ENCODE peak calls at places on chromosomes 1 and 21, in four cellular contexts. X is fibroblast of lung, T is lung, P is endothelial cell of umbilical vein. A is an unnamed sample.

GRCh38 chr1:37362569-37362968 is 111.8 kb upstream of the ZC3H12A start:
- DNase-seq in P (no peak), X (no peak), T (no peak), A (no peak)

GRCh38 chr21:34355570-34355969 is 8.2 kb upstream of the KCNE2 start:
- DNase-seq in P (no peak), T (no peak), X (no peak), A (no peak)

GRCh38 chr1:55329091-55329490 is 113.9 kb upstream of the USP24 start:
- DNase-seq in X (no peak), P (no peak), T (no peak), A (no peak)

GRCh38 chr21:42013338-42013737 is 3.2 kb upstream of the ZBTB21 start:
- DNase-seq in P (no peak), T (no peak), X (no peak), A (peak; percentile 38)

GRCh38 chr1:12166834-12167492 is at the start of gene TNFRSF1B:
- DNase-seq in P (peak; percentile 71), T (peak; percentile 64), X (no peak), A (peak; percentile 56)

GRCh38 chr21:23281917-23282316 is 2283.7 kb downstream of the NCAM2 start:
- DNase-seq in P (no peak), T (no peak), X (no peak), A (no peak)

GRCh38 chr1:23177438-23178380 is 9.1 kb upstream of the LUZP1 start:
- DNase-seq in P (peak; percentile 97), X (peak; percentile 70), T (peak; percentile 72), A (peak; percentile 76)

GRCh38 chr1:65541161-65541560 is 120.7 kb downstream of the LEPR start:
- DNase-seq in X (no peak), P (no peak), T (no peak), A (no peak)

GRCh38 chr1:184792450-184792969 is 37.9 kb upstream of the EDEM3 start:
- DNase-seq in X (peak; percentile 98), P (peak; percentile 90), T (peak; percentile 52), A (peak; percentile 89)

GRCh38 chr1:110606784-110607662 is 865 bp upstream of the KCNA2 start:
- DNase-seq in P (peak; percentile 10), T (no peak), X (no peak), A (peak; percentile 9)

GRCh38 chr1:209248649-209249279 is 334.8 kb upstream of the CAMK1G start:
- DNase-seq in P (peak; percentile 74), T (peak; percentile 54), X (peak; percentile 69), A (peak; percentile 79)

GRCh38 chr1:119316870-119317416 is 51.6 kb upstream of the HAO2 start:
- DNase-seq in X (no peak), T (no peak), P (no peak), A (no peak)
- TF ChIP-seq CTCF in X (no peak), T (no peak), P (no peak), A (peak; percentile 52)

GRCh38 chr1:228212415-228212965 is 4.6 kb downstream of the OBSCN start:
- DNase-seq in X (no peak), P (no peak), T (no peak), A (no peak)

GRCh38 chr1:228212966-228213844 is 5.4 kb downstream of the OBSCN start:
- DNase-seq in X (peak; percentile 71), T (peak; percentile 90), P (peak; percentile 63), A (peak; percentile 65)

GRCh38 chr1:228215663-228216116 is 7.8 kb downstream of the OBSCN start:
- DNase-seq in P (no peak), X (no peak), T (no peak), A (no peak)

GRCh38 chr1:228214921-228215662 is 7.2 kb downstream of the OBSCN start:
- DNase-seq in X (no peak), P (no peak), T (no peak), A (no peak)

GRCh38 chr1:228213917-228214808 is 6.3 kb downstream of the OBSCN start:
- DNase-seq in X (no peak), T (no peak), P (no peak), A (no peak)
- H3K4me3 ChIP-seq in X (peak overlapping the region; percentile 34), T (peak overlapping the region; percentile 26), P (no peak overlapping the region), A (peak overlapping the region; percentile 28)

DNA sequence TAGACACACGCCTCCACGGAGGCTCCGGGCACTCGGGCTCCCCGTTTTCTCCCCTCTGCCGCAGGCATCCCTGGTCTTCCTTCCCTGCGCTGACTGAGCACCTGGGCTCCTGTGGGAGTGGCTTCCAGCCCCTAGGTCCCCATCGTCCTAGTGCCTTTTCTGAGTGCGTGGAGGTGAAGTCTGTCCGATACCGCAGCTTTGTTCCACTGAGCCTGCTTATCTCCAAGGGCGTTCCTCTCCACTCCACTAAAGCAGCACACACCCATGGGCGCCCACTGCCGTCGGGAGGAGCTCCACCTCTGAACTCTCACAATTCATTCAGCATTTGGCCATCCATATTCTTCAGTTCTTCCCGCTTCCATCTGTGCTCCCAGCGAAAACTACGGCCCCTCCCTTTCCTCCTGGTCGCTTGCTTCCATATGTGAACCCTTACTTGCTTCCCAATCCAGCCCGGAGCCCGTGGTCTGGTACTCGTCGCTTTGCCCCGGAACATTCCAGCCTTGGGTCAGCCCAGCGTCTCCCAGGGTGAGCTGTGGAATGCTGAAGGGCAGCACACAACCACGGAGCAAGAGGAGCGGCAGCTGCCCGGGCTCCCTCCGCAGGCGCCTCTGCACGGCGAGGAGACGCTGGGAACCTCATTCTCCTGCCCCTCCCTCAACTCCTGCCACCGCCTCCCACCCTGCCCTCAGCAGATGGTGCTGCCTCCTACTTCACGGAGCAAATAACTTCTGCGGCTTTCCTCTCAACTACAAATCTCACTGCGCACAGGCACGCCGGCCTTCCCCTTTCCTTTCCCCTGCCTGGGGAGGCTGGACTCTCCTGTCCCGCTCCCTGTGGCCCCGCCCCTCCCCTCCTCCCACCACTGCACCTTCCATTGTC is 27.5 kb downstream of the ATP8B2 start:
- DNase-seq in P (peak; percentile 56), T (peak; percentile 68), X (peak; percentile 65), A (peak; percentile 63)
- TF ChIP-seq CTCF in P (peak; percentile 1), T (no peak), X (no peak), A (peak; percentile 29)

GRCh38 chr1:59294423-59294822 is 2.5 kb upstream of the FGGY start:
- DNase-seq in X (no peak), P (no peak), T (no peak), A (no peak)

GRCh38 chr1:59296358-59297256 is at the start of gene FGGY:
- DNase-seq in X (peak; percentile 99), P (peak; percentile 99), T (peak; percentile 97), A (peak; percentile 99)

GRCh38 chr1:59298710-59299346 is 1.9 kb downstream of the FGGY start:
- DNase-seq in P (no peak), T (no peak), X (no peak), A (peak; percentile 47)

GRCh38 chr1:59295603-59296002 is 1.3 kb upstream of the FGGY start:
- DNase-seq in X (no peak), P (no peak), T (no peak), A (no peak)

DNA sequence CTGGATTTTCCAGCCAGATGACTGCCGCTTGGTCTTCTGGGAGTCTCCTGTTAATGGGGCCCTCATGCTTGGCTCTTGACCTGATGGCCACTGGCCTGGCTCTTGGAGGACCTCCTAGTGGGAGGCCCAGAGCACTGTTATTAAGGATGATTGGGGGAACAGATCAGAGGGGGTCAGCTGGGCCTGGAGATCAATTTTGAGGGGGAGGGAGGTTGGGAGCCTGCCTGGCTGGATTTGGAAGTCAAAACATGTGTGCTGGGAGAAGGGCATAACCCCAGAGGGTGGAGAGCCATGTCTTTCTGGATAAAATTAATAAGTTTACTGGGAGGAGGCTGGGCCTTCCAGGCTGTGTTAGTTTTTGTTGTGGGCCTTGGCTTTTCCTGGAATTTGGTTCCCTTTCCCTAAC is 1.3 kb downstream of the FGGY start:
- DNase-seq in P (no peak), T (no peak), X (peak; percentile 53), A (no peak)
- H3K4me3 ChIP-seq in P (no peak overlapping the region), T (no peak overlapping the region), X (no peak overlapping the region), A (no peak overlapping the region)

DNA sequence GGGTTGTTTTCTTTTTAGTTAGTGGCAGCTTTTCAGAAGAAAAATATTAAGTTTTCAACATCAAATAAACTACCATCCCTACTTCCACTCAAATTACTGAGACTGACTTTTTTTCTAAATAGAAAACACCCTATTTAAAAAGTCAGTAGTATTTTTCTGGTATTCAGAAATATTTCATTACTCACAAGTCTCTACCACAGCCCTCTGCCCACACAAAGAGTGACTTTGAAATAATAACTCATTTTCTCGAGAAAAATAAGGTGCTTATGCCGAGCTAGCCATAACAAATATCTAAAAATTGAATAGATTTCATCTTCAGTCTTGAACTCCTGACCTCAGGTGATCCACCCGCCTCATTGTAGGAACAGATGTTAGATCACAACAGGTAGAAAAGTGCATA is 41.8 kb upstream of the USP25 start:
- DNase-seq in P (no peak), T (no peak), X (no peak), A (peak; percentile 40)
- TF ChIP-seq CTCF in P (no peak), T (no peak), X (no peak), A (no peak)